ENCODE peak calls at places on chromosome 13, in ten cellular contexts. One of them, this sample, is unnamed.

GRCh38 chr13:49400755-49401659 is 42.9 kb downstream of the CAB39L start:
- DNase-seq in OCI-LY7: peak; percentile 87
- DNase-seq in GM12878: no peak
- DNase-seq in H9: no peak
- DNase-seq in ovary: peak; percentile 48
- DNase-seq in PC-3: peak; percentile 31
- DNase-seq in IMR-90: peak; percentile 87
- DNase-seq in breast epithelium: no peak
- DNase-seq in AG04450: peak; percentile 41
- DNase-seq in transverse colon: peak; percentile 22
- DNase-seq in this sample: peak; percentile 80

GRCh38 chr13:31982124-31982523 is 49.5 kb upstream of the FRY start:
- DNase-seq in transverse colon: no peak
- DNase-seq in GM12878: no peak
- DNase-seq in AG04450: no peak
- DNase-seq in IMR-90: no peak
- DNase-seq in OCI-LY7: no peak
- DNase-seq in PC-3: no peak
- DNase-seq in ovary: no peak
- DNase-seq in H9: no peak
- DNase-seq in breast epithelium: no peak
- DNase-seq in this sample: no peak

GRCh38 chr13:99218969-99219368 is 18.3 kb downstream of the UBAC2 start:
- DNase-seq in IMR-90: no peak
- DNase-seq in breast epithelium: no peak
- DNase-seq in H9: no peak
- DNase-seq in ovary: peak; percentile 4
- DNase-seq in transverse colon: peak; percentile 25
- DNase-seq in OCI-LY7: no peak
- DNase-seq in PC-3: no peak
- DNase-seq in AG04450: no peak
- DNase-seq in GM12878: peak; percentile 62
- DNase-seq in this sample: no peak

GRCh38 chr13:27970382-27971235 is 1.5 kb upstream of the CDX2 start:
- DNase-seq in H9: no peak
- DNase-seq in IMR-90: no peak
- DNase-seq in OCI-LY7: no peak
- DNase-seq in AG04450: no peak
- DNase-seq in ovary: no peak
- DNase-seq in PC-3: no peak
- DNase-seq in breast epithelium: no peak
- DNase-seq in transverse colon: no peak
- DNase-seq in GM12878: no peak
- DNase-seq in this sample: no peak

GRCh38 chr13:50592412-50593145 is 250.9 kb downstream of the DLEU7 start:
- DNase-seq in transverse colon: no peak
- DNase-seq in H9: no peak
- DNase-seq in PC-3: peak; percentile 66
- DNase-seq in GM12878: no peak
- DNase-seq in breast epithelium: no peak
- DNase-seq in AG04450: no peak
- DNase-seq in OCI-LY7: no peak
- DNase-seq in ovary: no peak
- DNase-seq in IMR-90: peak; percentile 87
- DNase-seq in this sample: no peak

GRCh38 chr13:37599509-37599908 is 941 bp upstream of the POSTN start:
- DNase-seq in IMR-90: no peak
- DNase-seq in OCI-LY7: no peak
- DNase-seq in PC-3: no peak
- DNase-seq in breast epithelium: no peak
- DNase-seq in GM12878: no peak
- DNase-seq in transverse colon: no peak
- DNase-seq in AG04450: no peak
- DNase-seq in ovary: no peak
- DNase-seq in H9: no peak
- DNase-seq in this sample: no peak

GRCh38 chr13:44664308-44664707 is 88.2 kb upstream of the TSC22D1 start:
- DNase-seq in breast epithelium: no peak
- DNase-seq in GM12878: no peak
- DNase-seq in PC-3: no peak
- DNase-seq in transverse colon: no peak
- DNase-seq in IMR-90: no peak
- DNase-seq in ovary: no peak
- DNase-seq in AG04450: no peak
- DNase-seq in H9: no peak
- DNase-seq in OCI-LY7: no peak
- DNase-seq in this sample: no peak

GRCh38 chr13:93727301-93728141 is 500.9 kb downstream of the GPC6 start:
- DNase-seq in H9: no peak
- DNase-seq in PC-3: peak; percentile 85
- DNase-seq in GM12878: no peak
- DNase-seq in OCI-LY7: no peak
- DNase-seq in transverse colon: no peak
- DNase-seq in AG04450: no peak
- DNase-seq in IMR-90: peak; percentile 82
- DNase-seq in ovary: no peak
- DNase-seq in breast epithelium: no peak
- DNase-seq in this sample: no peak

GRCh38 chr13:42924290-42924803 is 67.7 kb downstream of the EPSTI1 start:
- DNase-seq in IMR-90: no peak
- DNase-seq in PC-3: no peak
- DNase-seq in ovary: no peak
- DNase-seq in H9: no peak
- DNase-seq in transverse colon: no peak
- DNase-seq in GM12878: no peak
- DNase-seq in breast epithelium: no peak
- DNase-seq in AG04450: no peak
- DNase-seq in OCI-LY7: no peak
- DNase-seq in this sample: no peak
- TF ChIP-seq CTCF in IMR-90: no peak
- TF ChIP-seq CTCF in PC-3: no peak
- TF ChIP-seq CTCF in ovary: no peak
- TF ChIP-seq CTCF in H9: no peak
- TF ChIP-seq CTCF in transverse colon: no peak
- TF ChIP-seq CTCF in GM12878: no peak
- TF ChIP-seq CTCF in breast epithelium: no peak
- TF ChIP-seq CTCF in AG04450: no peak
- TF ChIP-seq CTCF in OCI-LY7: no peak
- TF ChIP-seq CTCF in this sample: no peak

GRCh38 chr13:77896977-77897376 is 21.7 kb downstream of the EDNRB start:
- DNase-seq in IMR-90: no peak
- DNase-seq in H9: no peak
- DNase-seq in OCI-LY7: no peak
- DNase-seq in AG04450: no peak
- DNase-seq in GM12878: no peak
- DNase-seq in PC-3: peak; percentile 16
- DNase-seq in transverse colon: no peak
- DNase-seq in breast epithelium: no peak
- DNase-seq in ovary: no peak
- DNase-seq in this sample: no peak

GRCh38 chr13:77898097-77898496 is 20.5 kb downstream of the EDNRB start:
- DNase-seq in GM12878: peak; percentile 66
- DNase-seq in H9: no peak
- DNase-seq in ovary: no peak
- DNase-seq in AG04450: no peak
- DNase-seq in PC-3: peak; percentile 33
- DNase-seq in transverse colon: no peak
- DNase-seq in OCI-LY7: no peak
- DNase-seq in breast epithelium: no peak
- DNase-seq in IMR-90: peak; percentile 16
- DNase-seq in this sample: no peak

GRCh38 chr13:77907653-77908341 is 10.8 kb downstream of the EDNRB start:
- DNase-seq in H9: no peak
- DNase-seq in transverse colon: no peak
- DNase-seq in IMR-90: no peak
- DNase-seq in OCI-LY7: no peak
- DNase-seq in ovary: peak; percentile 21
- DNase-seq in PC-3: no peak
- DNase-seq in AG04450: no peak
- DNase-seq in breast epithelium: no peak
- DNase-seq in GM12878: no peak
- DNase-seq in this sample: no peak

GRCh38 chr13:77904031-77904430 is 14.6 kb downstream of the EDNRB start:
- DNase-seq in H9: no peak
- DNase-seq in AG04450: no peak
- DNase-seq in ovary: no peak
- DNase-seq in IMR-90: no peak
- DNase-seq in breast epithelium: no peak
- DNase-seq in transverse colon: no peak
- DNase-seq in OCI-LY7: no peak
- DNase-seq in GM12878: no peak
- DNase-seq in PC-3: no peak
- DNase-seq in this sample: no peak

DNA sequence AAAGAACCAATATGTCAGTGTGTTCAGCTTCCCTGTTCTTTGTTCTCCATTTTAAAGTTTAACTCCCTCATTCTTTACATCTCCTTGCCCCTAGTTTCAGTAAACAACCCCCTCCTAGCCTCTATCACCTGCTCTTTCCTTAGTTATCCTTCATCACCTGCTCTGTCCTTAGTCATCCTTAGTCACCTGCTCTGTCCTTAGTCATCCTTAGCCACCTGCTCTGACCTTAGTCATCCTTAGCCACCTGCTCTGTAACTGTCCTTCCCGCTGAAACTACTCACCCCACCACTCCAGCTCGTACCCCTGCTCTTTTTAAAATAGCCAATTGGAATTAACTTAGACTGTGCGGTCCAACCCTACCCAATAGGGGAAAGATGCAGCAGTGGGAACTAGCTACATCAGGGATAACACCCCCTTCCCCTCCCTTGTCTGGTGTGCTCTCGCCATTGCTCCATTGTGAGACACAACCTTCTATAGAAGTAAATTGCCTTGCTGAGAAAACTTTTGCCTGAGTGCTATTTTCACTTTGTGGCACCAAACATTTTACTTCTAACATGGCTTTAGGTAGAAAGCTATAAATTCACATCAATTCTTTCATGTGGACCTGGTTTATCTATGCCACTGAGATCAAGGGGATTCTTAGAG is 16.2 kb downstream of the EDNRB start:
- DNase-seq in OCI-LY7: no peak
- DNase-seq in ovary: no peak
- DNase-seq in PC-3: peak; percentile 9
- DNase-seq in IMR-90: no peak
- DNase-seq in GM12878: no peak
- DNase-seq in H9: no peak
- DNase-seq in transverse colon: no peak
- DNase-seq in breast epithelium: no peak
- DNase-seq in AG04450: no peak
- DNase-seq in this sample: no peak
- H3K9me3 ChIP-seq in OCI-LY7: no peaks in the 10 kb centered on the region
- H3K9me3 ChIP-seq in ovary: no peaks in the 10 kb centered on the region
- H3K9me3 ChIP-seq in PC-3: no peaks in the 10 kb centered on the region
- H3K9me3 ChIP-seq in IMR-90: peaks cover 3% of the 10 kb centered on the region
- H3K9me3 ChIP-seq in GM12878: no peaks in the 10 kb centered on the region
- H3K9me3 ChIP-seq in H9: no peaks in the 10 kb centered on the region
- H3K9me3 ChIP-seq in transverse colon: no peaks in the 10 kb centered on the region
- H3K9me3 ChIP-seq in breast epithelium: peaks cover 8% of the 10 kb centered on the region
- H3K9me3 ChIP-seq in AG04450: peaks cover 4% of the 10 kb centered on the region
- H3K9me3 ChIP-seq in this sample: no peaks in the 10 kb centered on the region

DNA sequence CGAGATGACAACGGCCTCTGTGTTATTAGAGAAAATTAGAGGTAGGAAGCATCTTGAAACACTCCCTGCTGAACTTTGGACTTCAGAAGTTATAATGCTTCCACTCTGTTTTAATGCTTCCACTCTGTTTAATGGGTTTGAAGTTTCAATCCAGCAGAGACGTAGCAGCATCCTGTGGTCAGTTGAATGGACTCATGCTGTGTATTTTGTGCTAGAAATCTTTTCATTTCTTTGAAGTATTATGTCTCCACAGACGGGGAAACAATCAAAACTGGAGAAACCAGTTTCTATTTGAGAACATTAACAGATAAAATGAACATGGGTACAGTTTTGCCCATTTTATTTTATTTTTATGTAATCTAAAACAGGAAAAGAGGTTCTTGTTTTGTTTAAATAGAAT is 1736.2 kb downstream of the SLITRK5 start:
- DNase-seq in GM12878: no peak
- DNase-seq in IMR-90: no peak
- DNase-seq in breast epithelium: no peak
- DNase-seq in ovary: no peak
- DNase-seq in AG04450: no peak
- DNase-seq in transverse colon: no peak
- DNase-seq in H9: no peak
- DNase-seq in OCI-LY7: no peak
- DNase-seq in PC-3: peak; percentile 45
- DNase-seq in this sample: no peak
- TF ChIP-seq CTCF in GM12878: no peak
- TF ChIP-seq CTCF in IMR-90: no peak
- TF ChIP-seq CTCF in breast epithelium: no peak
- TF ChIP-seq CTCF in ovary: no peak
- TF ChIP-seq CTCF in AG04450: no peak
- TF ChIP-seq CTCF in transverse colon: no peak
- TF ChIP-seq CTCF in H9: no peak
- TF ChIP-seq CTCF in OCI-LY7: no peak
- TF ChIP-seq CTCF in PC-3: no peak
- TF ChIP-seq CTCF in this sample: no peak

GRCh38 chr13:40878321-40878720 is 88.9 kb downstream of the SLC25A15 start:
- DNase-seq in ovary: no peak
- DNase-seq in PC-3: no peak
- DNase-seq in IMR-90: peak; percentile 7
- DNase-seq in breast epithelium: no peak
- DNase-seq in GM12878: no peak
- DNase-seq in transverse colon: no peak
- DNase-seq in AG04450: no peak
- DNase-seq in OCI-LY7: no peak
- DNase-seq in H9: no peak
- DNase-seq in this sample: no peak
- H3K9me3 ChIP-seq in ovary: no peaks in the 10 kb centered on the region
- H3K9me3 ChIP-seq in PC-3: peaks cover 13% of the 10 kb centered on the region
- H3K9me3 ChIP-seq in IMR-90: peaks cover 26% of the 10 kb centered on the region
- H3K9me3 ChIP-seq in breast epithelium: peaks cover 36% of the 10 kb centered on the region
- H3K9me3 ChIP-seq in GM12878: peaks cover 11% of the 10 kb centered on the region
- H3K9me3 ChIP-seq in transverse colon: peaks cover 28% of the 10 kb centered on the region
- H3K9me3 ChIP-seq in AG04450: peaks cover 37% of the 10 kb centered on the region
- H3K9me3 ChIP-seq in OCI-LY7: peaks cover 25% of the 10 kb centered on the region
- H3K9me3 ChIP-seq in H9: peaks cover 24% of the 10 kb centered on the region
- H3K9me3 ChIP-seq in this sample: peaks cover 35% of the 10 kb centered on the region

DNA sequence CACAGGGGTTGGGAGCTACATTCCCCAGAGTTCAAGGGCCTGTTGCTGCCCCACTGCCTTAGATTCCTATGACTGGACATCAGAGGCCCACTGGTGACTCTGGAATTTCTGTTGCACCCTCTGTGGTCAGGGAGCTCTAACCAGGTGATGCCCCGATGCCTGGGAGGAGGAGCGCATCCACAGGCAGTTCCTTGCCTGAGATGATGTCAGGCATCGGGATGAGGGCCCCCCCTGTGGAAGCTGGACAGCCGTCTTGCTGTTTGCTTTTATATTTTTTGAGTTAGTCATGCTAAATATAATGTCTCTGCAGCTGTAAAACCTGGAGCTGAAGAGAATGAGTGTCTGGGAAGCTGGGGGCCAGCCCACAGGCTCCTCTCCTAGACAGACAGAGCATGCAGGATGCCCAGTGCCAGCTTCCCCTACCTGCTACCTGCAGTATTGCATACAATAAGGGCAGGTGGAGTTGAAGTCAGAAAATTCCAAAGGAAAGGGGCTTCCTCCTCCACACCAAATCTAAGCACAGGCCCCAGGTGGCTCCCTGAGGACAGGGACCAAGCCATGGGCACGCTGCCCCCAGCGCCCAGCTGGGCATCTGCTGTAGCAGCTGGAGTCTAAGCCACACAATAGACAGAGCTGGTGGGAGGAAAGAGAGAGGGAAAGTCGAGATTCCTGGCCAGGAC is 16.2 kb downstream of the COL4A2 start:
- DNase-seq in H9: peak; percentile 40
- DNase-seq in OCI-LY7: no peak
- DNase-seq in IMR-90: peak; percentile 96
- DNase-seq in PC-3: peak; percentile 73
- DNase-seq in AG04450: peak; percentile 81
- DNase-seq in ovary: no peak
- DNase-seq in GM12878: no peak
- DNase-seq in breast epithelium: no peak
- DNase-seq in transverse colon: no peak
- DNase-seq in this sample: peak; percentile 77
- TF ChIP-seq CTCF in H9: peak; percentile 60
- TF ChIP-seq CTCF in OCI-LY7: no peak
- TF ChIP-seq CTCF in IMR-90: peak; percentile 18
- TF ChIP-seq CTCF in PC-3: peak; percentile 53
- TF ChIP-seq CTCF in AG04450: peak; percentile 34
- TF ChIP-seq CTCF in ovary: no peak
- TF ChIP-seq CTCF in GM12878: no peak
- TF ChIP-seq CTCF in breast epithelium: no peak
- TF ChIP-seq CTCF in transverse colon: no peak
- TF ChIP-seq CTCF in this sample: no peak

This sample was measured in sigmoid colon.